ENCODE peak calls at places on chromosomes 5 and 9, in four cellular contexts. One of them, this sample, is unnamed.

GRCh38 chr5:35246411-35246810 is 16.1 kb upstream of the PRLR start:
- DNase-seq in PC-3: peak
- DNase-seq in stimulated activated CD4-positive, alpha-beta T cell treated with anti-CD3 and anti-CD28 coated beads, Interleukin-1b, Interleukin-23, amount 100 ng/mL, for 24 hours: no peak
- DNase-seq in mucosa of gallbladder: no peak
- DNase-seq in this sample: no peak

GRCh38 chr5:82396871-82397514 is 118.8 kb upstream of the RPS23 start:
- DNase-seq in PC-3: peak
- DNase-seq in stimulated activated CD4-positive, alpha-beta T cell treated with anti-CD3 and anti-CD28 coated beads, Interleukin-1b, Interleukin-23, amount 100 ng/mL, for 24 hours: no peak
- DNase-seq in mucosa of gallbladder: peak
- DNase-seq in this sample: no peak

GRCh38 chr5:151296974-151297373 is 6.6 kb downstream of the SLC36A3 start:
- DNase-seq in PC-3: peak
- DNase-seq in stimulated activated CD4-positive, alpha-beta T cell treated with anti-CD3 and anti-CD28 coated beads, Interleukin-1b, Interleukin-23, amount 100 ng/mL, for 24 hours: no peak
- DNase-seq in mucosa of gallbladder: no peak
- DNase-seq in this sample: no peak

GRCh38 chr5:33212900-33213299 is 227.9 kb upstream of the TARS1 start:
- DNase-seq in PC-3: no peak
- DNase-seq in stimulated activated CD4-positive, alpha-beta T cell treated with anti-CD3 and anti-CD28 coated beads, Interleukin-1b, Interleukin-23, amount 100 ng/mL, for 24 hours: no peak
- DNase-seq in mucosa of gallbladder: no peak
- DNase-seq in this sample: no peak

GRCh38 chr5:142845402-142845901 is 75.3 kb downstream of the ARHGAP26 start:
- DNase-seq in PC-3: no peak
- DNase-seq in stimulated activated CD4-positive, alpha-beta T cell treated with anti-CD3 and anti-CD28 coated beads, Interleukin-1b, Interleukin-23, amount 100 ng/mL, for 24 hours: no peak
- DNase-seq in mucosa of gallbladder: no peak
- DNase-seq in this sample: no peak

GRCh38 chr9:84791608-84792007 is 122.1 kb downstream of the NTRK2 start:
- DNase-seq in PC-3: no peak
- DNase-seq in stimulated activated CD4-positive, alpha-beta T cell treated with anti-CD3 and anti-CD28 coated beads, Interleukin-1b, Interleukin-23, amount 100 ng/mL, for 24 hours: no peak
- DNase-seq in mucosa of gallbladder: no peak
- DNase-seq in this sample: no peak

GRCh38 chr9:18824095-18824666 is 208.8 kb downstream of the SAXO1 start:
- DNase-seq in PC-3: peak
- DNase-seq in stimulated activated CD4-positive, alpha-beta T cell treated with anti-CD3 and anti-CD28 coated beads, Interleukin-1b, Interleukin-23, amount 100 ng/mL, for 24 hours: no peak
- DNase-seq in mucosa of gallbladder: no peak
- DNase-seq in this sample: no peak

GRCh38 chr9:27150758-27151431 is 41.9 kb downstream of the TEK start:
- DNase-seq in PC-3: no peak
- DNase-seq in stimulated activated CD4-positive, alpha-beta T cell treated with anti-CD3 and anti-CD28 coated beads, Interleukin-1b, Interleukin-23, amount 100 ng/mL, for 24 hours: no peak
- DNase-seq in mucosa of gallbladder: no peak
- DNase-seq in this sample: no peak

GRCh38 chr5:176446884-176447537 is 1.2 kb upstream of the FAF2 start:
- DNase-seq in PC-3: no peak
- DNase-seq in stimulated activated CD4-positive, alpha-beta T cell treated with anti-CD3 and anti-CD28 coated beads, Interleukin-1b, Interleukin-23, amount 100 ng/mL, for 24 hours: no peak
- DNase-seq in mucosa of gallbladder: no peak
- DNase-seq in this sample: no peak